ENCODE peak calls at places on chromosomes 6 and 20, in five cellular contexts. Q is AG04449, U is cardiac fibroblast, Y is mammary epithelial cell, X is ovary. C is an unnamed sample.

GRCh38 chr6:166474721-166475565 is 92.2 kb upstream of the MPC1 start:
- DNase-seq in Q (no peak), U (no peak), Y (no peak), X (peak), C (no peak)

GRCh38 chr6:42236680-42237473 is 19.2 kb upstream of the MRPS10 start:
- DNase-seq in Q (no peak), U (no peak), Y (no peak), X (no peak), C (no peak)

GRCh38 chr6:163319609-163320366 is 94.7 kb upstream of the QKI start:
- DNase-seq in Q (no peak), U (no peak), Y (no peak), X (no peak), C (no peak)

GRCh38 chr6:70108230-70108629 is 194.7 kb downstream of the COL9A1 start:
- DNase-seq in Q (no peak), U (peak), Y (peak), X (no peak), C (peak)

GRCh38 chr20:44616604-44616964 is 34.2 kb downstream of the PKIG start:
- DNase-seq in Q (no peak), U (no peak), Y (no peak), X (no peak), C (no peak)

GRCh38 chr6:169861431-169862045 is 110.1 kb downstream of the ERMARD start:
- DNase-seq in Q (no peak), U (no peak), Y (no peak), X (no peak), C (no peak)

GRCh38 chr20:9015984-9016324 is 52.9 kb upstream of the PLCB4 start:
- DNase-seq in Q (peak), U (peak), Y (no peak), X (no peak), C (peak)

GRCh38 chr20:33832113-33832853 is 21.1 kb downstream of the CHMP4B start:
- DNase-seq in Q (no peak), U (peak), Y (no peak), X (peak), C (peak)

GRCh38 chr6:19465240-19465639 is 371.9 kb upstream of the ID4 start:
- DNase-seq in Q (no peak), U (no peak), Y (no peak), X (no peak), C (no peak)

GRCh38 chr6:11414564-11414963 is 123.0 kb upstream of the TMEM170B start:
- DNase-seq in Q (no peak), U (no peak), Y (peak), X (no peak), C (no peak)

GRCh38 chr6:71496018-71496800 is 207.6 kb downstream of the OGFRL1 start:
- DNase-seq in Q (no peak), U (peak), Y (no peak), X (no peak), C (no peak)

GRCh38 chr6:32200711-32201475 is 8.4 kb upstream of the GPSM3 start:
- DNase-seq in Q (no peak), U (no peak), Y (no peak), X (no peak), C (no peak)

GRCh38 chr20:14208956-14209355 is 128.5 kb downstream of the FLRT3 start:
- DNase-seq in Q (no peak), U (no peak), Y (no peak), X (no peak), C (no peak)

GRCh38 chr6:150998992-150999975 is 133.8 kb downstream of the MTHFD1L start:
- DNase-seq in Q (no peak), U (no peak), Y (no peak), X (no peak), C (no peak)

GRCh38 chr20:64239449-64240242 is 15.9 kb upstream of the PCMTD2 start:
- DNase-seq in Q (no peak), U (no peak), Y (no peak), X (no peak), C (no peak)

GRCh38 chr20:24045621-24046020 is 57.0 kb upstream of the GGTLC1 start:
- DNase-seq in Q (no peak), U (no peak), Y (no peak), X (no peak), C (no peak)

GRCh38 chr20:4154958-4155411 is 139.6 kb upstream of the RNF24 start:
- DNase-seq in Q (no peak), U (no peak), Y (no peak), X (peak), C (no peak)

GRCh38 chr6:142871910-142872331 is 73.1 kb downstream of the HIVEP2 start:
- DNase-seq in Q (peak), U (peak), Y (peak), X (no peak), C (peak)

GRCh38 chr20:37319120-37319717 is 26.7 kb upstream of the SRC start:
- DNase-seq in Q (peak), U (no peak), Y (no peak), X (no peak), C (peak)

GRCh38 chr6:16799279-16800193 is 38.3 kb upstream of the ATXN1 start:
- DNase-seq in Q (no peak), U (no peak), Y (peak), X (no peak), C (no peak)

GRCh38 chr20:34874094-34874654 is 1.5 kb upstream of the GGT7 start:
- DNase-seq in Q (peak), U (peak), Y (peak), X (peak), C (peak)

GRCh38 chr6:115667478-115667996 is 393.2 kb downstream of the FRK start:
- DNase-seq in Q (no peak), U (no peak), Y (no peak), X (no peak), C (no peak)

GRCh38 chr6:26304213-26305096 is 60.5 kb upstream of the BTN3A2 start:
- DNase-seq in Q (no peak), U (peak), Y (no peak), X (peak), C (no peak)

GRCh38 chr20:19277381-19277780 is 64.9 kb downstream of the SLC24A3 start:
- DNase-seq in Q (no peak), U (no peak), Y (no peak), X (no peak), C (no peak)

GRCh38 chr6:143941852-143942627 is 66.0 kb downstream of the PLAGL1 start:
- DNase-seq in Q (no peak), U (peak), Y (peak), X (peak), C (peak)

GRCh38 chr6:25919657-25920056 is 10.8 kb downstream of the SLC17A2 start:
- DNase-seq in Q (no peak), U (no peak), Y (no peak), X (no peak), C (no peak)

GRCh38 chr6:167973092-167973880 is 24.2 kb upstream of the KIF25 start:
- DNase-seq in Q (no peak), U (no peak), Y (no peak), X (no peak), C (no peak)

GRCh38 chr6:106056060-106056737 is 29.9 kb upstream of the PRDM1 start:
- DNase-seq in Q (no peak), U (no peak), Y (no peak), X (no peak), C (no peak)

GRCh38 chr20:23264545-23264944 is 86.0 kb upstream of the NXT1 start:
- DNase-seq in Q (no peak), U (no peak), Y (no peak), X (no peak), C (no peak)

GRCh38 chr6:157859775-157860504 is 36.9 kb downstream of the SNX9 start:
- DNase-seq in Q (no peak), U (no peak), Y (no peak), X (no peak), C (no peak)

GRCh38 chr6:2038096-2038495 is 207.3 kb downstream of the GMDS start:
- DNase-seq in Q (no peak), U (peak), Y (no peak), X (no peak), C (no peak)

GRCh38 chr20:25058051-25058796 is at the start of gene ACSS1:
- DNase-seq in Q (no peak), U (peak), Y (peak), X (peak), C (no peak)

DNA sequence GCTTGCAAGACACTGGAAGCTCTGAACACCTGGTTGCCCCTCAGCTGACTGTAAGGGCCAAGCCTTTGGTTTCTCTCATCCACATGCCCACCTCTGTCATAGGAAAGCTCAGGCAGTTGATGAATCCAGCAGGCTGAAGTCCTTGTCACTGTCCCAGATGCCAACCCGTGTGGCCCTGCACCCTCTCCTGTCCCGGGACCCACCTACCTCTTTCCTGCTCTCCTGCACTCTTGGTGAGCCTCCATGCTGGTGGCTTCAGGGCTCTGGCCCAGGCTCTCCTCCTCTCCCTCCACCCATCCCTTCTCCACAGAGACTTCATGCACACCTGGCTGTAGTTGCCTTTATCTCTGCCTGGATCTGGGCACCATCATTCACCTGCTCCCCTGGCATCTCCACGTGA is 4.0 kb upstream of the GID8 start:
- DNase-seq in Q (no peak), U (no peak), Y (no peak), X (no peak), C (no peak)
- H3K4me3 ChIP-seq in Q (no peak), U (no peak), Y (no peak), X (no peak), C (no peak)

GRCh38 chr20:17889226-17889625 is 79.4 kb downstream of the SNX5 start:
- DNase-seq in Q (no peak), U (peak), Y (no peak), X (no peak), C (peak)
- TF ChIP-seq CTCF in Q (no peak), U (peak), Y (no peak), X (no peak), C (peak)

GRCh38 chr6:122323361-122323760 is 76.1 kb upstream of the HSF2 start:
- DNase-seq in Q (no peak), U (no peak), Y (no peak), X (no peak), C (no peak)
- H3K4me3 ChIP-seq in Q (peak), U (peak), Y (no peak), X (no peak), C (no peak)

DNA sequence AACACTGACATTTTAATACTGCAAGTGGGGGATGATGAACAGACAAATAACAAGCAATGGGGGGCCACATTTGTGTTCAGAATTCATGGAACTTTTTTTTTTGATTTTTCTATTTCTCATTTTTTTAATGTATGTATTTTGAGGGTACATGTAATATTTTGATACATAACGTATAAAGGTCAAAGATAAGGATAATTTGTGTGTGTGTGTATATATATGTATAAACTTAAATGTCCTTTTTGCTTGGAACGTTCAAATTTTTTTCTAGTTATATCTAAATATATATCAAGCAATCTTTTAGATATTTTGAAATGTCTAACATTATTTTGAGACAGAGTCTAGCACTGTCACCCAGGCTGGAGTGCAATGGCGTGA is 12.3 kb upstream of the ZNF311 start:
- DNase-seq in Q (no peak), U (no peak), Y (no peak), X (no peak), C (no peak)
- TF ChIP-seq CTCF in Q (no peak), U (no peak), Y (no peak), X (no peak), C (no peak)

DNA sequence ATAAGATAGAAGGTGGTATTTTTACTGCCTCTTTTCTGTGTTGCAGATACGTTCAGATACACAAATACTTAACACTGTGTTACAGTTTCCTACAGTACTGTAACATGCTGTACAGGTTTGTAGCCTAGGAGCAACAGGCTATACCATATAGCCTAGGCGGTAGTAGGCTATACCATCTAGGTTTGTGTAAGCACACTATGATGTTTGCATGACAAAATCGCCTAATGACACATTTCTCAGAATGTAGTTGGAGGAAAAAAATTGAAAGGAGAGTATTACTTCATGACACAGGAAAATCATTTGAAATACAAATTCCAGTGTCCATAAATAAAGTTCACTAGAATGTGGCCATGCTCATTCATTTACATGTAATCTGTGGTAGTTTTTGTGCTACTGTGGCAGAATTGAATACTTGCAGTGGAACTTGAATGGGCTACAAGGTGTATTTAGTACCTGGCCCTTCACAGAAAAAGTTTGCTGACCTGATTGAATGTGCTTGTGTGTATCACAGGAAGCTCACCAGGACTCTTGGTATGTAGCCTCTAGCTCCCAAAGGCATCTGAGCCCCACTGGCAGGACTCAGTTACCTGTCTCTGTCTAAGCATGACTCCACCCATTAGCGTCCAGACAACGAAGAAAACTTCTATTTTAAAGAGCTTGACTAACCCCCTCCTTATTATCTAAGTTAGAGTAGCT is 18.8 kb downstream of the TOP1 start:
- DNase-seq in Q (no peak), U (no peak), Y (no peak), X (no peak), C (no peak)
- H3K4me3 ChIP-seq in Q (no peak), U (no peak), Y (peak), X (no peak), C (no peak)

DNA sequence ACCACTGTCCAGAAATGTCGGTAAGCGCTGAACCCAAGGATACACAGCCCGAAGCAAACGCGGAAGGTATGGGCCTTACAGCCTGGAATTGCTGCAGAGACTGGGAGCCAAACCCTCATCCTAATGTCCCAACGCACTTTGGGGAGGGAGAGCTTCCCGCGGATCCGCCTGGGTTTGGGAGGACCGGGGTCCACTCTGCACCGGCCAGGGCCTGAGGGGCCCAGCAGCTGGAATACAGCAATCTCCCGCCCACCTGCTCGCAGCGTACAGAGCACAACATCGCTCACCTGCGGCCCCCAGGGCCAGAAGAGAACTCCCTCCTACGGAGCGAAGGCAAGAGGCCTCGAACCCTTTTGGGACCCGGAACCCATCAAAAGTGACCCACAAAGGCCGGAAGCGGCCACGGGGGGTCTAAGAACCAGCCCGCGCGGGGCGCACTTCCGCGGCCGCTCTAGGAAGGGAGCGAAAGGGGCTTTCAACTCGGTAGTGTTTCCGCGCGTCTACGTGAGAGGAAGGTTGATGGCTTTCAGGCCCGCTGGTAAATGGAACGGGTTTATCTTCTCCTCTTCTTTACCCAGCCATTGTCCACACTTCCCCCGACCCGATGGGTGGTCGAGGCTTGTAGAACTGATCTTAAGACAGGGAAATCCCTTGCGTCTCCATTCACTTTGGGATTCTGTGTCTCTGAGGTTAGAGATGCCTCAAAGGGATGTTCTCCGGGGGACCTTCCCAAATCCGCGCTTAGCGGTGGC is at the start of gene ZSCAN12:
- DNase-seq in Q (peak), U (peak), Y (peak), X (peak), C (peak)
- TF ChIP-seq CTCF in Q (peak), U (peak), Y (peak), X (peak), C (peak)

DNA sequence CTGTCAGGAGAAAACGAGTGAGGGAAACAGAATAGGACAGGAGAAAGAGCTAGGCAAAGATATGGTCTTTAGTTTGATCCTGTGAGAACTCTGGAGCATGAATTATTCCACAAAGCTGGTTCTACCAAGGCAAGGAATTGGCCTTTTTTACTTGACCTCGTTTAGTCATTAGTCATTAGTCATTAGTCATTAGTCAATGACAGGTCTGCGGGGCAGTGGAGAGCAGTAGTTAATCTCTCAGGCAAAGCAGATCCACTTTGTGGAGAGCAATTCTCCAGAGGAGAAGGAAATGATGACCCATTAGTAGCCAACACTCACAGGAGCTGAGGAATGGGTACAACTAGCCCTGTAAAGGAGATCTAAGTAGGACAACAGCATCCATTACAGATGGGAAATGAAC is 22.0 kb upstream of the ABCC10 start:
- DNase-seq in Q (no peak), U (peak), Y (peak), X (no peak), C (no peak)
- H3K4me3 ChIP-seq in Q (no peak), U (no peak), Y (no peak), X (no peak), C (no peak)

GRCh38 chr6:159217595-159218275 is 48.5 kb downstream of the FNDC1 start:
- DNase-seq in Q (no peak), U (peak), Y (no peak), X (no peak), C (peak)
- TF ChIP-seq CTCF in Q (peak), U (no peak), Y (no peak), X (no peak), C (peak)

GRCh38 chr6:47019941-47020340 is 22.2 kb downstream of the ADGRF1 start:
- DNase-seq in Q (no peak), U (no peak), Y (no peak), X (no peak), C (no peak)

GRCh38 chr6:47016916-47017315 is 25.2 kb downstream of the ADGRF1 start:
- DNase-seq in Q (no peak), U (no peak), Y (no peak), X (no peak), C (no peak)

GRCh38 chr6:47014401-47014800 is 27.7 kb downstream of the ADGRF1 start:
- DNase-seq in Q (no peak), U (no peak), Y (no peak), X (no peak), C (no peak)

DNA sequence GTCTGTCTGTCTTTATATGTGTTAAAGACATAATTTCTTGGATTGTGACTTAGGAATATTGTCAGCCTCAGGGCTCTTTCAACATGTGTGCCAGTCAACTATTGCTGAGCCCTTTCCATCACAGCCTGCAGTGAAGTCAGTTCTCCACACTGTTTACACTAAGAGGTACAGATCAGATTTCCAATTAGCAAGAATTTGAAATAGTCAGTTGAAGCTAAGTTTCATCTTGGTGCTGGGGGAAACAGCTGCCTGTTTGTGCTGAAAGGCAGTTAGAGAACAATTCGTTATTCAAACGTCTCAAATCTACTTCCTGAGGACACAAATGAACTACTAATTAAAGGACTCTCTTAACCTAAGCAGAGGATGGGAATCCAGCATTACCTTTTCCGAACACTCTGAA is 25.9 kb downstream of the ADGRF1 start:
- DNase-seq in Q (no peak), U (no peak), Y (no peak), X (no peak), C (no peak)
- H3K4me3 ChIP-seq in Q (no peak), U (no peak), Y (no peak), X (no peak), C (no peak)

C was measured in astrocyte of the cerebellum.